ENCODE peak calls at places on chromosome 9, in ten cellular contexts. K, F, U, Q, H, M, O, G, S and Z are unnamed samples.

GRCh38 chr9:89000281-89000875 is 9.1 kb downstream of the S1PR3 start:
- DNase-seq in K (no peak), F (peak; percentile 76), U (peak; percentile 51), Q (no peak), H (no peak), M (no peak), O (no peak), G (no peak), S (no peak), Z (no peak)

GRCh38 chr9:69223605-69224004 is 49.5 kb downstream of the TJP2 start:
- DNase-seq in K (no peak), F (peak; percentile 73), U (peak; percentile 50), Q (no peak), H (peak; percentile 70), M (peak; percentile 49), O (no peak), G (no peak), S (no peak), Z (no peak)

GRCh38 chr9:132597073-132597775 is 14.8 kb downstream of the BARHL1 start:
- DNase-seq in K (peak; percentile 34), F (no peak), U (no peak), Q (no peak), H (no peak), M (no peak), O (peak; percentile 83), G (no peak), S (no peak), Z (no peak)

GRCh38 chr9:102113191-102113590 is 374.7 kb upstream of the GRIN3A start:
- DNase-seq in K (no peak), F (no peak), U (no peak), Q (no peak), H (no peak), M (no peak), O (no peak), G (no peak), S (no peak), Z (no peak)

GRCh38 chr9:132610661-132611060 is 28.3 kb downstream of the BARHL1 start:
- DNase-seq in K (no peak), F (no peak), U (no peak), Q (no peak), H (no peak), M (no peak), O (no peak), G (no peak), S (no peak), Z (no peak)

GRCh38 chr9:129324808-129325491 is 146.9 kb upstream of the IER5L start:
- DNase-seq in K (no peak), F (no peak), U (no peak), Q (peak; percentile 57), H (no peak), M (no peak), O (no peak), G (no peak), S (no peak), Z (no peak)

GRCh38 chr9:38362912-38363588 is 29.5 kb upstream of the ALDH1B1 start:
- DNase-seq in K (peak; percentile 28), F (peak; percentile 70), U (peak; percentile 64), Q (no peak), H (peak; percentile 85), M (peak; percentile 28), O (no peak), G (peak; percentile 43), S (peak; percentile 22), Z (no peak)

GRCh38 chr9:115969096-115969495 is 184.5 kb upstream of the PAPPA start:
- DNase-seq in K (no peak), F (no peak), U (no peak), Q (no peak), H (no peak), M (no peak), O (no peak), G (no peak), S (no peak), Z (no peak)

GRCh38 chr9:130271473-130271872 is 5.9 kb downstream of the HMCN2 start:
- DNase-seq in K (no peak), F (no peak), U (no peak), Q (no peak), H (no peak), M (no peak), O (no peak), G (no peak), S (no peak), Z (no peak)

GRCh38 chr9:87675906-87676515 is 49.9 kb upstream of the CTSL start:
- DNase-seq in K (no peak), F (no peak), U (no peak), Q (no peak), H (no peak), M (no peak), O (no peak), G (no peak), S (no peak), Z (no peak)

GRCh38 chr9:111287127-111287526 is 42.9 kb downstream of the OR2K2 start:
- DNase-seq in K (no peak), F (no peak), U (no peak), Q (no peak), H (peak; percentile 82), M (peak; percentile 45), O (no peak), G (no peak), S (no peak), Z (no peak)

DNA sequence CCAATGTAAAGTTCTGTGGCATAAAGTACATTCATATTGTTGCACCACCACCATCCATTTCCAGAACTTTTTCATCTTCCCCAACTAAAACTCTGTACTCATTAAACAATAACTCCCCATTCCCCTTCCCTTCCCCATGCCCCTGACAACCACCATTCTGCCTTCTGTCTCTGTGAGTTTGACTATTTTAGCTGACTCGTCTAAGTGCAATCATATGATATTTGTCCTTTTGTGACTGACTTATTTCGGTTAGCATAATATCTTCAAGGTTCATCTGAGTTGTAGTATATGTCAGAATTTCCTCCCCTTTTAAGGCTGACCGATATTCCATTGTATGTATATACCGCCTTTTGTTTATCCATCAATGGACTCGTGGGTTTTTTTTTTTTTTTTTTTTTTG is 29.0 kb upstream of the SMU1 start:
- DNase-seq in K (no peak), F (no peak), U (no peak), Q (no peak), H (no peak), M (no peak), O (no peak), G (no peak), S (no peak), Z (no peak)
- H3K4me1 ChIP-seq in K (peaks cover 38% of the 10 kb centered on the region), F (peaks cover 25% of the 10 kb centered on the region), U (no peaks in the 10 kb centered on the region), Q (peaks cover 6% of the 10 kb centered on the region), H (peaks cover 26% of the 10 kb centered on the region), M (peaks cover 54% of the 10 kb centered on the region), O (peaks cover 19% of the 10 kb centered on the region), G (peaks cover 9% of the 10 kb centered on the region), S (no peaks in the 10 kb centered on the region), Z (peaks cover 27% of the 10 kb centered on the region)

GRCh38 chr9:2992427-2992826 is 148.5 kb upstream of the PUM3 start:
- DNase-seq in K (no peak), F (no peak), U (no peak), Q (no peak), H (no peak), M (no peak), O (no peak), G (no peak), S (no peak), Z (no peak)
- H3K4me3 ChIP-seq in K (no peak overlapping the region), F (no peak overlapping the region), U (no peak overlapping the region), Q (no peak overlapping the region), H (no peak overlapping the region), M (no peak overlapping the region), O (no peak overlapping the region), G (no peak overlapping the region), S (no peak overlapping the region), Z (no peak overlapping the region)

GRCh38 chr9:33914887-33915286 is 97.9 kb downstream of the UBE2R2 start:
- DNase-seq in K (no peak), F (no peak), U (no peak), Q (no peak), H (no peak), M (no peak), O (no peak), G (no peak), S (no peak), Z (no peak)
- H3K36me3 ChIP-seq in K (peaks cover 80% of the 10 kb centered on the region), F (peaks cover 51% of the 10 kb centered on the region), U (peaks cover 66% of the 10 kb centered on the region), Q (peaks cover 38% of the 10 kb centered on the region), H (peaks cover 38% of the 10 kb centered on the region), M (no peaks in the 10 kb centered on the region), O (peaks cover 80% of the 10 kb centered on the region), G (no peaks in the 10 kb centered on the region), S (peaks cover 28% of the 10 kb centered on the region), Z (no peaks in the 10 kb centered on the region)

GRCh38 chr9:83448606-83449005 is 89.6 kb downstream of the FRMD3 start:
- DNase-seq in K (no peak), F (no peak), U (no peak), Q (no peak), H (no peak), M (no peak), O (no peak), G (no peak), S (no peak), Z (no peak)
- H3K4me1 ChIP-seq in K (no peaks in the 10 kb centered on the region), F (no peaks in the 10 kb centered on the region), U (peaks cover 37% of the 10 kb centered on the region), Q (peaks cover 4% of the 10 kb centered on the region), H (no peaks in the 10 kb centered on the region), M (no peaks in the 10 kb centered on the region), O (no peaks in the 10 kb centered on the region), G (no peaks in the 10 kb centered on the region), S (peaks cover 3% of the 10 kb centered on the region), Z (no peaks in the 10 kb centered on the region)

GRCh38 chr9:134915046-134915930 is 2.4 kb downstream of the FCN1 start:
- DNase-seq in K (no peak), F (no peak), U (no peak), Q (no peak), H (no peak), M (no peak), O (no peak), G (no peak), S (no peak), Z (no peak)
- H3K4me3 ChIP-seq in K (no peak overlapping the region), F (no peak overlapping the region), U (no peak overlapping the region), Q (no peak overlapping the region), H (no peak overlapping the region), M (no peak overlapping the region), O (no peak overlapping the region), G (no peak overlapping the region), S (no peak overlapping the region), Z (no peak overlapping the region)

DNA sequence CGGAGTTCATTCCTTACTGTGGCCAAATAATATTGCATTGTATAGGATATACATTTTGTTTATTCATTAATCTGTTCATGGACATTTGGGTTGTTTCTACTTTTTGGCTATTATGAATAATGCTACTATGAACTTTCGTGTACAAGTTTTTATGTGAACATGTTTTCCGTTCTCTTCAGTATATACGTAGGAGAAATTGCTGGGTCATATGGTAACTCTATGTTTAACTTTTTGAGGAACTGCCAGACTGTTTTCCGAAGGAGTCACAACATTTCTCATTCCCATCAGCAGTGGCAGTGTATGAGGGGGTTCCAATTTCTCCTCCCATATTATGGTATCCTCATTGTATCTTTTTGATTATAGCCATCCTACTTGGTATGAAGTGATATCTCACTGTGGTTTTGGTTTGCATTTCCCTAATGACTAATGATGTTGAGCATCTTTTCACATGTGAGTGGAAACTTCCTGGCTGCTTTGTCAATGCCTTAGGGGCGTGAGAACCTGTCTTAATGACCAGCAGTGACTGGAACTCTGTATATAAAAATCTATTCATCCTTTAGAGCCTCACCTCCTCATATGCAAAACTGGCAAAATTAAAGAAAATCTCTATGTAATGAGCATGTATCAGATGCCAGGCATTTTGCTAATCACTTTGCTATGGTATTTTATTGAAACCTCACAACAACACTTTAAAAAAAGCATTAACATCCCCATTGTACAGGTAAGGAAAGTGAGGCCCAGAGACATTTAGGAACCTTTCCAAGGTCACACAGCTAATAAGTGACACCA is 47.8 kb upstream of the TGFBR1 start:
- DNase-seq in K (no peak), F (no peak), U (no peak), Q (no peak), H (peak; percentile 91), M (no peak), O (no peak), G (no peak), S (no peak), Z (no peak)
- H3K36me3 ChIP-seq in K (peaks cover 13% of the 10 kb centered on the region), F (no peaks in the 10 kb centered on the region), U (no peaks in the 10 kb centered on the region), Q (peaks cover 28% of the 10 kb centered on the region), H (peaks cover 49% of the 10 kb centered on the region), M (no peaks in the 10 kb centered on the region), O (peaks cover 35% of the 10 kb centered on the region), G (no peaks in the 10 kb centered on the region), S (no peaks in the 10 kb centered on the region), Z (no peaks in the 10 kb centered on the region)